ENCODE peak calls at places on chromosomes 2 and 18, in six cellular contexts. E, O, Z, Y, I and J are unnamed samples. For H3K4me1, the result is how much of the 10 kb centered on the place peaks cover.

GRCh38 chr2:220194630-220195029 is 567.2 kb downstream of the SLC4A3 start:
- DNase-seq in E (no peak), O (no peak), Z (no peak), Y (no peak), I (no peak), J (peak)

GRCh38 chr2:134836986-134837385 is 1.4 kb upstream of the ACMSD start:
- DNase-seq in E (peak), O (no peak), Z (no peak), Y (no peak), I (no peak), J (no peak)

GRCh38 chr2:241454837-241455485 is 53.4 kb downstream of the STK25 start:
- DNase-seq in E (no peak), O (peak), Z (no peak), Y (no peak), I (no peak), J (no peak)

GRCh38 chr2:16900405-16901025 is 234.9 kb upstream of the CYRIA start:
- DNase-seq in E (no peak), O (no peak), Z (peak), Y (peak), I (peak), J (peak)

GRCh38 chr2:102950547-102950946 is 188.7 kb downstream of the TMEM182 start:
- DNase-seq in E (no peak), O (no peak), Z (no peak), Y (no peak), I (no peak), J (no peak)

GRCh38 chr2:158507679-158508078 is 50.9 kb downstream of the PKP4 start:
- DNase-seq in E (no peak), O (no peak), Z (no peak), Y (no peak), I (no peak), J (no peak)

GRCh38 chr2:11582526-11583202 is 48.8 kb downstream of the GREB1 start:
- DNase-seq in E (peak), O (peak), Z (peak), Y (peak), I (peak), J (peak)

GRCh38 chr2:197149546-197149945 is 161.0 kb downstream of the ANKRD44 start:
- DNase-seq in E (no peak), O (no peak), Z (no peak), Y (no peak), I (no peak), J (no peak)

GRCh38 chr2:25377822-25378421 is 36.2 kb upstream of the DNMT3A start:
- DNase-seq in E (no peak), O (no peak), Z (no peak), Y (no peak), I (peak), J (no peak)

GRCh38 chr2:237968048-237968862 is 1.4 kb downstream of the UBE2F start:
- DNase-seq in E (peak), O (peak), Z (no peak), Y (no peak), I (no peak), J (peak)

GRCh38 chr2:113961000-113961399 is 71.1 kb downstream of the ACTR3 start:
- DNase-seq in E (no peak), O (no peak), Z (no peak), Y (no peak), I (no peak), J (peak)

GRCh38 chr2:171957061-171957460 is 34.8 kb downstream of the HAT1 start:
- DNase-seq in E (no peak), O (no peak), Z (no peak), Y (peak), I (no peak), J (no peak)

GRCh38 chr2:42147641-42148274 is 21.4 kb upstream of the EML4 start:
- DNase-seq in E (peak), O (peak), Z (no peak), Y (no peak), I (no peak), J (peak)

GRCh38 chr2:241724975-241725870 is 9.2 kb upstream of the D2HGDH start:
- DNase-seq in E (no peak), O (no peak), Z (no peak), Y (no peak), I (no peak), J (no peak)

GRCh38 chr2:201363857-201364560 is 6.9 kb upstream of the FLACC1 start:
- DNase-seq in E (peak), O (peak), Z (no peak), Y (peak), I (no peak), J (peak)

GRCh38 chr2:108585446-108585845 is 51.2 kb downstream of the LIMS1 start:
- DNase-seq in E (no peak), O (peak), Z (no peak), Y (no peak), I (no peak), J (no peak)

GRCh38 chr18:77650799-77651385 is 401.2 kb downstream of the GALR1 start:
- DNase-seq in E (no peak), O (peak), Z (peak), Y (peak), I (peak), J (no peak)

GRCh38 chr2:35501076-35501475 is 854.5 kb upstream of the CRIM1 start:
- DNase-seq in E (no peak), O (no peak), Z (no peak), Y (no peak), I (no peak), J (no peak)

GRCh38 chr2:238408615-238409340 is 17.9 kb upstream of the ASB1 start:
- DNase-seq in E (no peak), O (no peak), Z (no peak), Y (no peak), I (no peak), J (no peak)

GRCh38 chr2:179636995-179637394 is 224.4 kb downstream of the ZNF385B start:
- DNase-seq in E (no peak), O (no peak), Z (no peak), Y (no peak), I (no peak), J (peak)

GRCh38 chr2:28277466-28277865 is 115.2 kb upstream of the FOSL2 start:
- DNase-seq in E (no peak), O (no peak), Z (no peak), Y (no peak), I (no peak), J (no peak)

GRCh38 chr18:58180738-58181353 is 136.8 kb downstream of the NEDD4L start:
- DNase-seq in E (peak), O (peak), Z (peak), Y (peak), I (peak), J (peak)

GRCh38 chr2:236525416-236525997 is 44.1 kb upstream of the ACKR3 start:
- DNase-seq in E (no peak), O (peak), Z (no peak), Y (no peak), I (no peak), J (peak)

GRCh38 chr18:52340466-52341378 is 725 bp downstream of the DCC start:
- DNase-seq in E (no peak), O (no peak), Z (no peak), Y (no peak), I (peak), J (no peak)

GRCh38 chr2:15053542-15053941 is 421.0 kb downstream of the LRATD1 start:
- DNase-seq in E (no peak), O (no peak), Z (no peak), Y (no peak), I (no peak), J (no peak)

GRCh38 chr2:72141032-72141645 is 6.5 kb downstream of the CYP26B1 start:
- DNase-seq in E (no peak), O (no peak), Z (no peak), Y (no peak), I (no peak), J (no peak)

GRCh38 chr2:162449471-162449870 is 105.5 kb downstream of the GCA start:
- DNase-seq in E (no peak), O (no peak), Z (no peak), Y (no peak), I (no peak), J (no peak)

GRCh38 chr2:100223502-100223901 is 81.1 kb upstream of the AFF3 start:
- DNase-seq in E (no peak), O (no peak), Z (no peak), Y (no peak), I (no peak), J (no peak)
- H3K23ac ChIP-seq in E (no peak), O (no peak), Z (no peak), Y (no peak), I (no peak), J (no peak)

GRCh38 chr2:207765541-207765940 is 4.2 kb downstream of the FZD5 start:
- DNase-seq in E (no peak), O (no peak), Z (peak), Y (peak), I (no peak), J (no peak)

GRCh38 chr2:207767461-207768167 is 2.1 kb downstream of the FZD5 start:
- DNase-seq in E (no peak), O (peak), Z (peak), Y (peak), I (no peak), J (peak)

GRCh38 chr2:207768168-207768890 is 1.4 kb downstream of the FZD5 start:
- DNase-seq in E (no peak), O (peak), Z (peak), Y (peak), I (peak), J (peak)

GRCh38 chr2:207765960-207766582 is 3.6 kb downstream of the FZD5 start:
- DNase-seq in E (no peak), O (peak), Z (peak), Y (peak), I (no peak), J (no peak)

DNA sequence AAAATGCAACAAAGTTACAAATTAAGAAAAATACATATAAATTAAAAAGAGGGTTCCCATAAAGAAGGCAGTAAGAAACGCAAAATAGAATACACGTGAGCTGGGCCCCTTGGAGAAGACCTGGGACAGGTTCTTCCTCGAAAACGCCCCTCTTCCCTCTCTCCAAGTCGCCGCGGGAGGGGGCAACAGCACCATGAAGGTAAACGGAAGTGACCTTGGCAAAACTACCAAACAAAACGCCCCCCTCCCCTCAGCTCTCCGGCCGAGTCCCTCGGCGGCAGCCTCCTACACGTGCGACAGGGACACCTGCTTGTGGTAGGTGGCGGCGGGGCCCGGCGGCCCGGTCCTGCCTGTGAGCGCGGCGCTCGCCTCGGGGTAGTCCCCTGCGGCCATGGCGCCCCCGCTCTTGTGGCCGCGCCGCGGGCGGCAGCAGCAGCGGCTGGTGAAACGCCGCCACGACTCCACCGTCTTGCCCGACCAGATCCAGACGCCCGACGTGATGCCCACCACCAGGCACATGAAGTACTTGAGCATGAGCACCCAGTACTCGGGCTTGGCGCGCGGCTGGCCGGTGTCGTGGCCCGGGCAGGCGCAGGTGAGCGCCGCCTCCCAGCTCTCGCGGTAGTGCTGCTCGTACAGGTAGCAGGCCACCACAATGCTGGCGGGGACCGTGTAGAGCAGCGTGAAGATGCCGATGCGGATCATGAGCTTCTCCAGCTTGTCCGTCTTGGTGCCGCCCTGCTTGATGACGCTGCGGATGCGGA is 2.8 kb downstream of the FZD5 start:
- DNase-seq in E (no peak), O (no peak), Z (no peak), Y (peak), I (peak), J (peak)
- H3K4me1 ChIP-seq in E (under half), O (under half), Z (under half), Y (under half), I (half or more), J (under half)

GRCh38 chr2:47897191-47897955 is 8.9 kb downstream of the FBXO11 start:
- DNase-seq in E (no peak), O (no peak), Z (no peak), Y (no peak), I (no peak), J (no peak)
- H3K4me3 ChIP-seq in E (no peak), O (no peak), Z (no peak), Y (no peak), I (no peak), J (no peak)

DNA sequence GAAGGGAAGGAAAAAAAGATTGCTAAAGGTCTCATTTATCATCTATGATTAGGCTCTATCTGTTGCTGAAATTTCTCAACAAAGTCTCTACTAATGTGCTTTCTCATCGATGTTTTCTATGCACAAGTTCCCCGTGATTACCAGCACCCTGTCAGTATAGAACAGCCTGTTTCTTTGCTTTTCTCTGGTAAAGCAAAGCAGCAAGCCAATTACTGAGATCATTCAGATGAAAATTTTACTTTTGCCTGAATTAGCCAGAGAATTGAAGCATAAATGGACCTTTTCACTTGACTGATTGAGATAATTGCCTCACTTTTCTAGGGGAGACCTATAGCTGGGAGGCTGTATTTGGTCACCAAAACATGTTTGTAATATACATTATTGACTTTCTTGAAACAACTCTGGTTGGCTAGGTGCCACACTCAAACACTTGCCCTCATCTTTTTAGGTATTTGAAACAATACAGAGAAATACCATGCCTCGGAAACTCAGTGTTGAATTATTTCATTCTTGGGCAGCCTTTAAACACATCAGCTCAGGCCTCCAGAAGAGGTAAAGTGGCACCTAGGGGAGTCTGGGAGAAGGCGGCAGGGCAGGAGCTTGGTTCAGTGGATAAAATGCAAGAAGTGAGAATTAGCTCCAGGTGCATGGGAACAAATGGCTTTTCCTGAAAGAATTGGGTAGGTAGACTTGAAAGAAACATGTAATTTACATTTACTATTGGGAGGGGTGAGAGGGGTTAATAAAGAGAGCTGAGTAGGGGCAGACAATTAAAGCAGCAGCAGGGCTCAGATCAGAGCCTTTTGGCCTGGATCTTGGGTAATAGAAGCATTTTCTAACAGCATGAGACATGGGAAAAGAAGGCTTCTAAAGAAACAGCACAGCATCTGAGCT is 96.1 kb downstream of the GALNT3 start:
- DNase-seq in E (no peak), O (no peak), Z (peak), Y (no peak), I (no peak), J (no peak)
- H3K23ac ChIP-seq in E (no peak), O (no peak), Z (no peak), Y (no peak), I (no peak), J (no peak)

GRCh38 chr2:227570615-227571014 is 28.1 kb upstream of the SCYGR2 start:
- DNase-seq in E (peak), O (no peak), Z (no peak), Y (peak), I (no peak), J (peak)
- H3K4me1 ChIP-seq in E (under half), O (under half), Z (under half), Y (under half), I (under half), J (under half)

GRCh38 chr2:383888-384287 is 96.0 kb upstream of the ALKAL2 start:
- DNase-seq in E (no peak), O (no peak), Z (no peak), Y (no peak), I (no peak), J (no peak)
- H3K4me3 ChIP-seq in E (no peak), O (no peak), Z (no peak), Y (no peak), I (no peak), J (no peak)